ENCODE peak calls at places on chromosomes 7 and 10, in nine cellular contexts. O is tibial artery, X is stomach, D is HL-60, F is choroid plexus epithelial cell, U is OCI-LY7, K is mucosa of descending colon, A is astrocyte of the spinal cord, P is lower lobe of right lung. N is an unnamed sample.

GRCh38 chr10:3785849-3786290 is 861 bp upstream of the KLF6 start:
- DNase-seq in A (peak; percentile 66), O (no peak), P (no peak), X (no peak), U (peak; percentile 53), F (peak; percentile 69), D (no peak), K (peak; percentile 72), N (peak; percentile 66)

GRCh38 chr10:22410394-22410793 is 65.1 kb downstream of the SPAG6 start:
- DNase-seq in U (no peak), A (no peak), F (no peak), P (no peak), D (no peak), K (no peak), O (no peak), X (no peak), N (no peak)

GRCh38 chr7:46713868-46714596 is 793.0 kb upstream of the IGFBP3 start:
- DNase-seq in O (peak; percentile 68), D (no peak), F (peak; percentile 65), P (no peak), X (peak; percentile 90), A (no peak), U (no peak), K (peak; percentile 44), N (no peak)

GRCh38 chr10:78700816-78701520 is 367.8 kb upstream of the ZMIZ1 start:
- DNase-seq in U (no peak), F (no peak), X (no peak), O (no peak), P (no peak), A (no peak), K (no peak), D (no peak), N (no peak)

GRCh38 chr10:119284679-119285096 is 77.3 kb downstream of the GRK5 start:
- DNase-seq in O (peak; percentile 90), X (peak; percentile 67), P (peak; percentile 30), A (no peak), U (no peak), D (no peak), K (no peak), F (no peak), N (no peak)

GRCh38 chr7:6375346-6376101 is 72.2 kb downstream of the DAGLB start:
- DNase-seq in A (peak; percentile 57), X (no peak), U (peak; percentile 62), D (no peak), K (peak; percentile 52), F (peak; percentile 63), O (no peak), P (no peak), N (no peak)

GRCh38 chr7:43431020-43431595 is 151.8 kb upstream of the STK17A start:
- DNase-seq in A (peak; percentile 15), F (peak; percentile 52), D (no peak), K (no peak), P (no peak), U (no peak), X (no peak), O (no peak), N (no peak)

GRCh38 chr10:92354587-92354986 is 63.6 kb downstream of the MARCHF5 start:
- DNase-seq in P (no peak), U (no peak), O (no peak), D (no peak), K (no peak), X (no peak), A (no peak), F (no peak), N (no peak)

GRCh38 chr10:102814873-102815661 is 22.1 kb downstream of the CYP17A1 start:
- DNase-seq in F (peak; percentile 74), X (peak; percentile 66), A (peak; percentile 72), P (peak; percentile 81), U (no peak), K (peak; percentile 48), O (peak; percentile 92), D (peak; percentile 32), N (peak; percentile 81)

GRCh38 chr10:83542774-83543291 is 596.5 kb upstream of the GHITM start:
- DNase-seq in A (peak; percentile 43), P (no peak), F (no peak), X (no peak), O (no peak), U (no peak), K (no peak), D (no peak), N (peak; percentile 49)

GRCh38 chr7:34622182-34622581 is 35.8 kb upstream of the NPSR1 start:
- DNase-seq in K (no peak), P (no peak), O (no peak), U (no peak), A (no peak), D (no peak), F (no peak), X (no peak), N (no peak)

GRCh38 chr10:4835494-4835918 is 9.5 kb downstream of the AKR1E2 start:
- DNase-seq in O (no peak), F (no peak), A (no peak), K (no peak), D (no peak), U (no peak), X (no peak), P (no peak), N (no peak)

GRCh38 chr10:73902351-73902750 is 8.6 kb upstream of the PLAU start:
- DNase-seq in U (no peak), O (no peak), K (no peak), A (no peak), F (no peak), X (no peak), P (no peak), D (peak; percentile 76), N (no peak)

GRCh38 chr7:85997515-85997914 is 646.2 kb upstream of the GRM3 start:
- DNase-seq in P (no peak), X (no peak), O (no peak), F (no peak), U (no peak), A (no peak), K (no peak), D (no peak), N (peak; percentile 7)

GRCh38 chr7:36910859-36911258 is 186.6 kb upstream of the AOAH start:
- DNase-seq in U (no peak), X (no peak), K (no peak), A (no peak), P (no peak), D (no peak), O (no peak), F (no peak), N (no peak)
- TF ChIP-seq CTCF in U (no peak), X (no peak), K (no peak), A (no peak), P (no peak), D (no peak), O (no peak), F (no peak), N (no peak)

GRCh38 chr10:70441161-70441876 is at the start of gene NODAL:
- DNase-seq in P (no peak), X (no peak), A (no peak), O (no peak), F (no peak), U (no peak), K (peak; percentile 40), D (no peak), N (no peak)

GRCh38 chr10:70441877-70442205 is 360 bp upstream of the NODAL start:
- DNase-seq in F (no peak), K (peak; percentile 36), P (no peak), O (no peak), A (no peak), D (no peak), X (no peak), U (no peak), N (peak; percentile 23)

GRCh38 chr10:70437721-70438120 is 3.8 kb downstream of the NODAL start:
- DNase-seq in U (no peak), X (no peak), F (no peak), A (no peak), O (no peak), D (no peak), K (no peak), P (no peak), N (no peak)

GRCh38 chr10:70442332-70442988 is 979 bp upstream of the NODAL start:
- DNase-seq in A (no peak), K (peak; percentile 53), U (no peak), F (no peak), D (no peak), O (no peak), X (no peak), P (no peak), N (peak; percentile 38)

DNA sequence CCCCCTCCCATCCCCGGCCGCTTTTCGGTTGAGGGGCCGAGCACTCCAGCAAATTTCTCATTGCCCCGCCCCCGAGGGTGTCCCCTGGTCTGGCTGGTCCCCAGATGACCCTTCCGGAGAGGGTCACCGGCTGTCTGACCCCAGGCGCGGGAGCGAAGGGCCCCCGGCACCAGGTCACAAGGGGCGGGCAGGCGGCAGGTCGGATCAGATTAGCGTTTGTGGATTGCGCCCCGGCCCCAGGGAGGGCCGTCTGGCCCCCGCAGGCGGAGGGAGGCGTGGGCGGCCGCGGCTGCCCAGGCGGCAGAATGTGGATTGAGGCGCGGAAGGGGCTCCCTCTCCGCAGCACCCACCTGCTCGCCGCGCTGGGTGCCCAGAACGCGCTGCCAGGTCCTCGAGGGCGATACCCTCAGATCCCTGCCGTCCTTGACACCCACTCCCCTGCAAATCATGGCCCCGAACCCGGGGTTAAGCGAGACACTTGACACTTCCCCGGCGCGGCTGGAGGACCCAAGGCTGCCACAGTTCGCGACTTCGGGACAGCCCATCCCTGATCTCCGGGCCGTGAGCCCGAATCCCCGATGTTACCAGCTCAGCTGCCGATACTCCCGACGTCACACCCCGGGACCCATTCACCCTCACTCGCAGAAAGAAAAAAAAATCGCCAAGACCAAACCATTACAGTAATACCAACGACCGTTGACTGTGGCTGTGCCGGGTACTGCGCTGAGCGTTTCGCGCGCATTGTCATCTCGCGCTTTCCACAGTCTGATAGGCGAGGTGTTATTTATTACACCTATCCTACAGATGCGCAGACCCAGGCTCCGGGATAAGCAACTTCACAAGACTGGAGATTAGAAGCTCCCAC is 953 bp downstream of the NODAL start:
- DNase-seq in D (no peak), F (no peak), X (no peak), A (no peak), P (no peak), K (no peak), U (no peak), O (no peak), N (no peak)
- H3K4me3 ChIP-seq in D (no peak overlapping the region), F (no peak overlapping the region), X (peak overlapping the region; percentile 33), A (peak overlapping the region; percentile 5), P (peak overlapping the region; percentile 38), K (no peak overlapping the region), U (no peak overlapping the region), O (peak overlapping the region; percentile 9), N (no peak overlapping the region)

GRCh38 chr10:44733743-44734488 is 177.2 kb upstream of the TMEM72 start:
- DNase-seq in U (no peak), X (no peak), A (no peak), D (no peak), F (no peak), P (no peak), O (no peak), K (no peak), N (no peak)
- TF ChIP-seq CTCF in U (no peak), X (no peak), A (peak; percentile 42), D (no peak), F (peak; percentile 48), P (no peak), O (no peak), K (no peak), N (peak; percentile 44)

DNA sequence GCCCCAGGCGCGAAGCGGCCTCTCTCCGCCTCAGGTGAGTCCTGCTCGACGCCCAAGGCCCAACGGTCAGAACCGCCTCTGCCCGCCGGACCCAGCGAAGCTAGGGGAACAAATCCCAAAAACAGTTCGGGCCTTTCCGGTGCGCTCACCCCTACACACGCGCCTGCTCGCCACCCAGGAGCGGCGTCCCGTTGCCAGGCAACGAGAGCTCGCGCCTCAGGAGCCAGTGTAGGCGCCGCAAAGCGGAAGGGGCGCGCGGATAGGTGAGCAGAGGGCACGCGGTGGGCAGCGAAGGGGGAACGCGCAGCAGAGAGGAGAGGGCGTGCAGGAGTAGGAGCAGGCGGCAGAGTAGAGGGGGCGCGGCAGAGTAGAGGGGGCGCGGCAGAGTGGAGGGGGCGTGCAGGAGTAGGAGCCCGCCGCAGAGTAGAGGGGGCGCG is at the start of the genes DYDC1 and DYDC2:
- DNase-seq in U (no peak), F (peak; percentile 20), O (no peak), A (no peak), D (peak; percentile 48), P (peak; percentile 83), K (peak; percentile 59), X (peak; percentile 55), N (peak; percentile 56)
- H3K4me3 ChIP-seq in U (no peak within 1 kb of the TSS), F (peak within 1 kb of the TSS; percentile 34), O (peak within 1 kb of the TSS; percentile 18), A (peak within 1 kb of the TSS; percentile 17), D (no peak within 1 kb of the TSS), P (peak within 1 kb of the TSS; percentile 40), K (no peak within 1 kb of the TSS), X (peak within 1 kb of the TSS; percentile 50), N (peak within 1 kb of the TSS; percentile 11)

N was measured in epithelial cell of esophagus.